ENCODE peak calls at places on chromosomes 2 and 18, in ten cellular contexts. One of them, this sample, is unnamed.

GRCh38 chr2:18639756-18640453 is 50.5 kb upstream of the NT5C1B start:
- DNase-seq in GM20000: no peak
- DNase-seq in MM.1S: no peak
- DNase-seq in AG08396: no peak
- DNase-seq in endothelial cell: no peak
- DNase-seq in HEK293T: no peak
- DNase-seq in choroid plexus epithelial cell: peak
- DNase-seq in T follicular helper cell: no peak
- DNase-seq in NCI-H446 treated with DMSO at 0.1 percent for 48 hours: no peak
- DNase-seq in astrocyte of the cerebellum: no peak
- DNase-seq in this sample: no peak

GRCh38 chr2:207768168-207768890 is 1.4 kb downstream of the FZD5 start:
- DNase-seq in choroid plexus epithelial cell: peak
- DNase-seq in astrocyte of the cerebellum: no peak
- DNase-seq in endothelial cell: peak
- DNase-seq in HEK293T: peak
- DNase-seq in T follicular helper cell: no peak
- DNase-seq in AG08396: peak
- DNase-seq in MM.1S: no peak
- DNase-seq in NCI-H446 treated with DMSO at 0.1 percent for 48 hours: no peak
- DNase-seq in GM20000: peak
- DNase-seq in this sample: peak

GRCh38 chr2:10331033-10331701 is 28.5 kb downstream of the HPCAL1 start:
- DNase-seq in MM.1S: no peak
- DNase-seq in endothelial cell: no peak
- DNase-seq in GM20000: peak
- DNase-seq in astrocyte of the cerebellum: no peak
- DNase-seq in AG08396: no peak
- DNase-seq in T follicular helper cell: peak
- DNase-seq in NCI-H446 treated with DMSO at 0.1 percent for 48 hours: peak
- DNase-seq in choroid plexus epithelial cell: no peak
- DNase-seq in HEK293T: no peak
- DNase-seq in this sample: peak

GRCh38 chr2:210392469-210392881 is 77.5 kb upstream of the MYL1 start:
- DNase-seq in astrocyte of the cerebellum: no peak
- DNase-seq in GM20000: no peak
- DNase-seq in choroid plexus epithelial cell: no peak
- DNase-seq in endothelial cell: no peak
- DNase-seq in AG08396: no peak
- DNase-seq in NCI-H446 treated with DMSO at 0.1 percent for 48 hours: no peak
- DNase-seq in MM.1S: no peak
- DNase-seq in T follicular helper cell: no peak
- DNase-seq in HEK293T: no peak
- DNase-seq in this sample: no peak

GRCh38 chr2:39918886-39919285 is 139.8 kb upstream of the THUMPD2 start:
- DNase-seq in endothelial cell: no peak
- DNase-seq in MM.1S: no peak
- DNase-seq in AG08396: no peak
- DNase-seq in NCI-H446 treated with DMSO at 0.1 percent for 48 hours: no peak
- DNase-seq in GM20000: no peak
- DNase-seq in astrocyte of the cerebellum: no peak
- DNase-seq in T follicular helper cell: no peak
- DNase-seq in choroid plexus epithelial cell: no peak
- DNase-seq in HEK293T: no peak
- DNase-seq in this sample: no peak

GRCh38 chr18:6010284-6010683 is 115.0 kb upstream of the TMEM200C start:
- DNase-seq in T follicular helper cell: no peak
- DNase-seq in HEK293T: no peak
- DNase-seq in AG08396: no peak
- DNase-seq in choroid plexus epithelial cell: peak
- DNase-seq in NCI-H446 treated with DMSO at 0.1 percent for 48 hours: no peak
- DNase-seq in GM20000: no peak
- DNase-seq in endothelial cell: no peak
- DNase-seq in MM.1S: no peak
- DNase-seq in astrocyte of the cerebellum: no peak
- DNase-seq in this sample: no peak

GRCh38 chr18:532023-532422 is 31.5 kb upstream of the COLEC12 start:
- DNase-seq in NCI-H446 treated with DMSO at 0.1 percent for 48 hours: no peak
- DNase-seq in endothelial cell: no peak
- DNase-seq in HEK293T: no peak
- DNase-seq in AG08396: no peak
- DNase-seq in MM.1S: no peak
- DNase-seq in choroid plexus epithelial cell: no peak
- DNase-seq in GM20000: no peak
- DNase-seq in T follicular helper cell: no peak
- DNase-seq in astrocyte of the cerebellum: no peak
- DNase-seq in this sample: no peak

GRCh38 chr2:5691659-5692529 is at the start of gene SOX11:
- DNase-seq in T follicular helper cell: no peak
- DNase-seq in choroid plexus epithelial cell: peak
- DNase-seq in NCI-H446 treated with DMSO at 0.1 percent for 48 hours: peak
- DNase-seq in HEK293T: no peak
- DNase-seq in MM.1S: no peak
- DNase-seq in astrocyte of the cerebellum: peak
- DNase-seq in GM20000: peak
- DNase-seq in endothelial cell: peak
- DNase-seq in AG08396: peak
- DNase-seq in this sample: no peak

GRCh38 chr2:199716807-199717586 is 134.0 kb downstream of the FTCDNL1 start:
- DNase-seq in astrocyte of the cerebellum: no peak
- DNase-seq in HEK293T: peak
- DNase-seq in endothelial cell: no peak
- DNase-seq in NCI-H446 treated with DMSO at 0.1 percent for 48 hours: peak
- DNase-seq in AG08396: no peak
- DNase-seq in MM.1S: no peak
- DNase-seq in choroid plexus epithelial cell: no peak
- DNase-seq in GM20000: no peak
- DNase-seq in T follicular helper cell: no peak
- DNase-seq in this sample: no peak

GRCh38 chr2:112688086-112688880 is 32.5 kb upstream of the NT5DC4 start:
- DNase-seq in endothelial cell: no peak
- DNase-seq in NCI-H446 treated with DMSO at 0.1 percent for 48 hours: no peak
- DNase-seq in AG08396: no peak
- DNase-seq in astrocyte of the cerebellum: no peak
- DNase-seq in HEK293T: no peak
- DNase-seq in MM.1S: no peak
- DNase-seq in GM20000: no peak
- DNase-seq in choroid plexus epithelial cell: no peak
- DNase-seq in T follicular helper cell: no peak
- DNase-seq in this sample: no peak

GRCh38 chr2:37770797-37771196 is 99.4 kb upstream of the CDC42EP3 start:
- DNase-seq in AG08396: no peak
- DNase-seq in HEK293T: no peak
- DNase-seq in GM20000: no peak
- DNase-seq in NCI-H446 treated with DMSO at 0.1 percent for 48 hours: peak
- DNase-seq in choroid plexus epithelial cell: no peak
- DNase-seq in MM.1S: no peak
- DNase-seq in T follicular helper cell: no peak
- DNase-seq in astrocyte of the cerebellum: no peak
- DNase-seq in endothelial cell: no peak
- DNase-seq in this sample: no peak

GRCh38 chr2:127054604-127054930 is 52.4 kb downstream of the BIN1 start:
- DNase-seq in T follicular helper cell: no peak
- DNase-seq in NCI-H446 treated with DMSO at 0.1 percent for 48 hours: no peak
- DNase-seq in AG08396: no peak
- DNase-seq in MM.1S: no peak
- DNase-seq in endothelial cell: no peak
- DNase-seq in astrocyte of the cerebellum: no peak
- DNase-seq in HEK293T: no peak
- DNase-seq in GM20000: no peak
- DNase-seq in choroid plexus epithelial cell: no peak
- DNase-seq in this sample: no peak

GRCh38 chr2:54429055-54429454 is 27.1 kb upstream of the SPTBN1 start:
- DNase-seq in T follicular helper cell: no peak
- DNase-seq in choroid plexus epithelial cell: peak
- DNase-seq in astrocyte of the cerebellum: no peak
- DNase-seq in GM20000: no peak
- DNase-seq in HEK293T: no peak
- DNase-seq in endothelial cell: no peak
- DNase-seq in NCI-H446 treated with DMSO at 0.1 percent for 48 hours: no peak
- DNase-seq in MM.1S: no peak
- DNase-seq in AG08396: no peak
- DNase-seq in this sample: no peak

GRCh38 chr2:207771421-207771820 is 1.7 kb upstream of the FZD5 start:
- DNase-seq in AG08396: no peak
- DNase-seq in MM.1S: no peak
- DNase-seq in NCI-H446 treated with DMSO at 0.1 percent for 48 hours: no peak
- DNase-seq in endothelial cell: no peak
- DNase-seq in astrocyte of the cerebellum: no peak
- DNase-seq in choroid plexus epithelial cell: no peak
- DNase-seq in HEK293T: no peak
- DNase-seq in GM20000: no peak
- DNase-seq in T follicular helper cell: no peak
- DNase-seq in this sample: no peak

GRCh38 chr18:12049983-12050811 is 43.4 kb upstream of the ANKRD62 start:
- DNase-seq in AG08396: no peak
- DNase-seq in HEK293T: no peak
- DNase-seq in astrocyte of the cerebellum: no peak
- DNase-seq in endothelial cell: no peak
- DNase-seq in MM.1S: peak
- DNase-seq in NCI-H446 treated with DMSO at 0.1 percent for 48 hours: no peak
- DNase-seq in GM20000: peak
- DNase-seq in T follicular helper cell: no peak
- DNase-seq in choroid plexus epithelial cell: no peak
- DNase-seq in this sample: no peak

GRCh38 chr2:191038741-191039140 is 24.8 kb upstream of the STAT1 start:
- DNase-seq in HEK293T: no peak
- DNase-seq in choroid plexus epithelial cell: peak
- DNase-seq in astrocyte of the cerebellum: no peak
- DNase-seq in GM20000: no peak
- DNase-seq in MM.1S: no peak
- DNase-seq in AG08396: no peak
- DNase-seq in T follicular helper cell: no peak
- DNase-seq in endothelial cell: no peak
- DNase-seq in NCI-H446 treated with DMSO at 0.1 percent for 48 hours: no peak
- DNase-seq in this sample: no peak

GRCh38 chr2:236749346-236749745 is 179.7 kb downstream of the ACKR3 start:
- DNase-seq in choroid plexus epithelial cell: peak
- DNase-seq in AG08396: no peak
- DNase-seq in astrocyte of the cerebellum: peak
- DNase-seq in NCI-H446 treated with DMSO at 0.1 percent for 48 hours: no peak
- DNase-seq in GM20000: no peak
- DNase-seq in T follicular helper cell: no peak
- DNase-seq in HEK293T: no peak
- DNase-seq in MM.1S: no peak
- DNase-seq in endothelial cell: no peak
- DNase-seq in this sample: no peak

GRCh38 chr2:207694811-207695281 is 16.6 kb upstream of the CCNYL1 start:
- DNase-seq in HEK293T: no peak
- DNase-seq in MM.1S: no peak
- DNase-seq in NCI-H446 treated with DMSO at 0.1 percent for 48 hours: no peak
- DNase-seq in endothelial cell: no peak
- DNase-seq in GM20000: no peak
- DNase-seq in choroid plexus epithelial cell: peak
- DNase-seq in T follicular helper cell: no peak
- DNase-seq in AG08396: peak
- DNase-seq in astrocyte of the cerebellum: no peak
- DNase-seq in this sample: no peak

GRCh38 chr2:3667151-3667631 is 9.2 kb downstream of the ALLC start:
- DNase-seq in NCI-H446 treated with DMSO at 0.1 percent for 48 hours: no peak
- DNase-seq in MM.1S: no peak
- DNase-seq in HEK293T: no peak
- DNase-seq in choroid plexus epithelial cell: no peak
- DNase-seq in astrocyte of the cerebellum: no peak
- DNase-seq in T follicular helper cell: no peak
- DNase-seq in AG08396: no peak
- DNase-seq in endothelial cell: no peak
- DNase-seq in GM20000: no peak
- DNase-seq in this sample: no peak

GRCh38 chr2:147989809-147990403 is 30.6 kb downstream of the ORC4 start:
- DNase-seq in endothelial cell: no peak
- DNase-seq in choroid plexus epithelial cell: peak
- DNase-seq in T follicular helper cell: peak
- DNase-seq in AG08396: peak
- DNase-seq in GM20000: peak
- DNase-seq in astrocyte of the cerebellum: peak
- DNase-seq in NCI-H446 treated with DMSO at 0.1 percent for 48 hours: peak
- DNase-seq in HEK293T: peak
- DNase-seq in MM.1S: peak
- DNase-seq in this sample: no peak

GRCh38 chr18:75183524-75183923 is 25.4 kb downstream of the PTGR3 start:
- DNase-seq in endothelial cell: no peak
- DNase-seq in T follicular helper cell: no peak
- DNase-seq in choroid plexus epithelial cell: no peak
- DNase-seq in AG08396: no peak
- DNase-seq in NCI-H446 treated with DMSO at 0.1 percent for 48 hours: no peak
- DNase-seq in HEK293T: no peak
- DNase-seq in MM.1S: no peak
- DNase-seq in GM20000: no peak
- DNase-seq in astrocyte of the cerebellum: no peak
- DNase-seq in this sample: no peak

GRCh38 chr18:50285071-50285470 is 2.4 kb downstream of the CXXC1 start:
- DNase-seq in choroid plexus epithelial cell: no peak
- DNase-seq in HEK293T: no peak
- DNase-seq in NCI-H446 treated with DMSO at 0.1 percent for 48 hours: no peak
- DNase-seq in GM20000: no peak
- DNase-seq in astrocyte of the cerebellum: no peak
- DNase-seq in endothelial cell: no peak
- DNase-seq in AG08396: no peak
- DNase-seq in MM.1S: no peak
- DNase-seq in T follicular helper cell: no peak
- DNase-seq in this sample: no peak

GRCh38 chr2:37566517-37566961 is 104.9 kb downstream of the CDC42EP3 start:
- DNase-seq in MM.1S: no peak
- DNase-seq in astrocyte of the cerebellum: peak
- DNase-seq in HEK293T: no peak
- DNase-seq in AG08396: peak
- DNase-seq in GM20000: no peak
- DNase-seq in NCI-H446 treated with DMSO at 0.1 percent for 48 hours: no peak
- DNase-seq in T follicular helper cell: no peak
- DNase-seq in choroid plexus epithelial cell: peak
- DNase-seq in endothelial cell: no peak
- DNase-seq in this sample: no peak

GRCh38 chr2:172253190-172254052 is 150.7 kb upstream of the DLX2 start:
- DNase-seq in T follicular helper cell: no peak
- DNase-seq in HEK293T: no peak
- DNase-seq in endothelial cell: no peak
- DNase-seq in MM.1S: no peak
- DNase-seq in NCI-H446 treated with DMSO at 0.1 percent for 48 hours: no peak
- DNase-seq in GM20000: no peak
- DNase-seq in astrocyte of the cerebellum: peak
- DNase-seq in AG08396: peak
- DNase-seq in choroid plexus epithelial cell: peak
- DNase-seq in this sample: no peak

This sample was measured in effector memory CD4-positive, alpha-beta T cell.